ENCODE peak calls at places on chromosome 21, in four cellular contexts. G is stomach, X is IMR-90, E is uterus. O is an unnamed sample.

GRCh38 chr21:34812510-34813265 is 143.9 kb downstream of the CLIC6 start:
- DNase-seq in G (no peak), X (peak; percentile 99), E (no peak), O (no peak)

GRCh38 chr21:15063081-15063820 is 1.5 kb downstream of the NRIP1 start:
- DNase-seq in G (no peak), X (peak; percentile 18), E (no peak), O (no peak)

GRCh38 chr21:35652196-35652595 is 408.1 kb downstream of the SETD4 start:
- DNase-seq in G (no peak), X (no peak), E (no peak), O (no peak)

GRCh38 chr21:34668803-34669148 is at the start of gene CLIC6:
- DNase-seq in G (peak; percentile 86), X (no peak), E (no peak), O (no peak)

GRCh38 chr21:36015096-36015495 is 45.2 kb downstream of the SETD4 start:
- DNase-seq in G (no peak), X (no peak), E (no peak), O (no peak)

GRCh38 chr21:28675265-28676041 is 317.2 kb downstream of the LTN1 start:
- DNase-seq in G (no peak), X (no peak), E (no peak), O (no peak)

GRCh38 chr21:34889287-34889536 is 159.9 kb downstream of the RUNX1 start:
- DNase-seq in G (peak; percentile 57), X (peak; percentile 74), E (peak; percentile 36), O (peak; percentile 62)

GRCh38 chr21:33229776-33230517 is at the start of gene IFNAR2:
- DNase-seq in G (peak; percentile 80), X (peak; percentile 39), E (peak; percentile 81), O (peak; percentile 81)

GRCh38 chr21:34669149-34669879 is 520 bp downstream of the CLIC6 start:
- DNase-seq in G (peak; percentile 54), X (no peak), E (no peak), O (no peak)

GRCh38 chr21:43284238-43284637 is 115.4 kb downstream of the CRYAA start:
- DNase-seq in G (no peak), X (no peak), E (no peak), O (no peak)

GRCh38 chr21:35450830-35451229 is 401.7 kb upstream of the RUNX1 start:
- DNase-seq in G (no peak), X (no peak), E (no peak), O (no peak)

GRCh38 chr21:35829014-35829525 is 231.3 kb downstream of the SETD4 start:
- DNase-seq in G (no peak), X (no peak), E (no peak), O (no peak)

GRCh38 chr21:16085436-16085835 is 355.7 kb downstream of the USP25 start:
- DNase-seq in G (no peak), X (peak; percentile 39), E (no peak), O (no peak)

GRCh38 chr21:18986197-18986596 is 582.6 kb upstream of the TMPRSS15 start:
- DNase-seq in G (no peak), X (no peak), E (no peak), O (no peak)

GRCh38 chr21:20882462-20883415 is 115.5 kb upstream of the NCAM2 start:
- DNase-seq in G (peak; percentile 47), X (peak; percentile 0), E (no peak), O (no peak)

GRCh38 chr21:34022557-34023335 is 50.6 kb upstream of the MRPS6 start:
- DNase-seq in G (no peak), X (no peak), E (no peak), O (no peak)

GRCh38 chr21:37364722-37365121 is 1.9 kb upstream of the DYRK1A start:
- DNase-seq in G (no peak), X (no peak), E (no peak), O (no peak)

GRCh38 chr21:37072239-37072987 is 458 bp downstream of the PIGP start:
- DNase-seq in G (peak; percentile 58), X (peak; percentile 89), E (peak; percentile 84), O (peak; percentile 93)

GRCh38 chr21:15731243-15731613 is 1.4 kb downstream of the USP25 start:
- DNase-seq in G (no peak), X (no peak), E (no peak), O (no peak)

GRCh38 chr21:35753308-35753707 is 307.0 kb downstream of the SETD4 start:
- DNase-seq in G (no peak), X (no peak), E (no peak), O (no peak)

GRCh38 chr21:34704119-34704518 is 35.3 kb downstream of the CLIC6 start:
- DNase-seq in G (no peak), X (peak; percentile 40), E (no peak), O (no peak)

GRCh38 chr21:32917392-32918135 is 108.2 kb upstream of the OLIG2 start:
- DNase-seq in G (no peak), X (no peak), E (no peak), O (no peak)

GRCh38 chr21:30382201-30382600 is 10.1 kb upstream of the KRTAP13-2 start:
- DNase-seq in G (no peak), X (no peak), E (no peak), O (no peak)

GRCh38 chr21:29704719-29705118 is 235.1 kb downstream of the GRIK1 start:
- DNase-seq in G (no peak), X (peak; percentile 6), E (no peak), O (no peak)

GRCh38 chr21:35648512-35648911 is 411.8 kb downstream of the SETD4 start:
- DNase-seq in G (peak; percentile 74), X (no peak), E (no peak), O (no peak)

GRCh38 chr21:26892151-26892550 is 46.9 kb upstream of the ADAMTS1 start:
- DNase-seq in G (no peak), X (no peak), E (no peak), O (no peak)

GRCh38 chr21:43371786-43372185 is 55.1 kb downstream of the SIK1 start:
- DNase-seq in G (no peak), X (no peak), E (no peak), O (no peak)

GRCh38 chr21:37631319-37632117 is 264.9 kb downstream of the DYRK1A start:
- DNase-seq in G (peak; percentile 45), X (no peak), E (no peak), O (no peak)

GRCh38 chr21:16248705-16249104 is 518.9 kb downstream of the USP25 start:
- DNase-seq in G (no peak), X (no peak), E (no peak), O (no peak)

GRCh38 chr21:30164796-30165195 is 1.8 kb downstream of the CLDN17 start:
- DNase-seq in G (no peak), X (no peak), E (no peak), O (no peak)

GRCh38 chr21:33047231-33047630 is 21.5 kb downstream of the OLIG2 start:
- DNase-seq in G (no peak), X (peak; percentile 72), E (no peak), O (no peak)

GRCh38 chr21:20311388-20311787 is 686.8 kb upstream of the NCAM2 start:
- DNase-seq in G (no peak), X (no peak), E (no peak), O (no peak)

GRCh38 chr21:36203603-36203889 is 46.9 kb downstream of the DOP1B start:
- DNase-seq in G (peak; percentile 43), X (peak; percentile 92), E (no peak), O (no peak)

GRCh38 chr21:15943009-15943666 is 213.4 kb downstream of the USP25 start:
- DNase-seq in G (no peak), X (peak; percentile 4), E (no peak), O (no peak)

DNA sequence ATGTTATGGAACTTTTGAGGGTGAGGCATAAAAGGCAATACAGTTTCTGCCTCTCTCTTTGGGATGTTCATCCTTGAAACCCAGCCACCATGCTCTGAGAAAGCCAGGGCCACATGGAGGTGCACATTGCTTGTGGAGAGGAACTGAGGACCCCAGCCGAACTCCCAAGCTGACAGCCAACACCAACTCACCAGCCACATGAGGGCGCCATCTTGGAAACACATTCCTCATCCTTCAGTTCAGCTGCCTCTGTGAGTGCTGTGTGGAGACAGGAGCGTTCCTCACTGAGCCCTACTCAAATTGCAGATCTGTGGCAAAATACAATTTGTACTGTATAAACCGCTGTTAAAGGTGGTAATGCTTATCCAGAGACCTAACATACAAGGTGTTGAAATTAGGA is 137.5 kb downstream of the GABPA start:
- DNase-seq in G (no peak), X (no peak), E (no peak), O (no peak)
- TF ChIP-seq CTCF in G (no peak), X (no peak), E (no peak), O (no peak)

DNA sequence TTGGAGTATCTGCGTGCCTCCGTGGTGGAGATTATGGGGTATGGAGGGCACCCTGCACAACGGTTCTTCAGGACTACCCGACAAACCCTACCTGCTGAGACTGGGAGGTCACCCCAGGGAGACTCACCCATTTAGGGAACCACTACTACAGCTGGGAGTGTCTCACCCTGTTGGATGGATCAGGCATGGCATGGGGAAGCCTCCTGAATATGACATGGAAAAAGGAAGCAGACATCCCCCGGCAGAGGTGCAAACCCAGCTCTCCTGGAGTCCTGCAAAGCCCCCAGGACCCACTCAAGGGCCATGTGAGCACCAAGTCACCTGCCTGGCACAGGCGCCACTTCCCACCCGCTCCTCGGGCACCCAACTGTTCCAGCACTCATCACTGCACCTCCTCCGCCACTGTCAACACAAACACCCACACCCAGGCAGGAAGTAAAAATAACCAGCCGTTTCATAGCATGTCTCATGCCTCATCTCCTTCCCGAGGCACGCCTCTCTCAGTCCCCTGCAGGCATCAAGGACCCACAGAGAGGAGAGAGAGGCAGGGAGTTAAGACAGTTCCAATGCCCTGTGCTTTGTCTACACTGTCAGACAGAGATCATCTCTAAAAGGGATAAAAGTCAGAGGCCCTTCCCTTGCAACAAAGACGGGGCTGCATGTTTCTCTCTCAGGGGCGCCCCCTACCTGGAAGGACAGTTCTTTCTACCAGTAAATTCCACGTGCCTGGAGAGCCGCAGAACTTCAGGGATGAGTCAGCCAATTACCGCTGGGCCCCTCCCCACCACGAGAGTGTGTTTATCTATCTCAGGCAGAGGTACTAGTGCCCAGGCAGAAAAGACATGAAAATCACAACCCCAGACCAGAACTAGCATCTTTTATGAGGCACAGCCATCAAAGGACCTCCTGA is 150.1 kb upstream of the SOD1 start:
- DNase-seq in G (no peak), X (no peak), E (no peak), O (no peak)
- TF ChIP-seq CTCF in G (no peak), X (no peak), E (no peak), O (no peak)

DNA sequence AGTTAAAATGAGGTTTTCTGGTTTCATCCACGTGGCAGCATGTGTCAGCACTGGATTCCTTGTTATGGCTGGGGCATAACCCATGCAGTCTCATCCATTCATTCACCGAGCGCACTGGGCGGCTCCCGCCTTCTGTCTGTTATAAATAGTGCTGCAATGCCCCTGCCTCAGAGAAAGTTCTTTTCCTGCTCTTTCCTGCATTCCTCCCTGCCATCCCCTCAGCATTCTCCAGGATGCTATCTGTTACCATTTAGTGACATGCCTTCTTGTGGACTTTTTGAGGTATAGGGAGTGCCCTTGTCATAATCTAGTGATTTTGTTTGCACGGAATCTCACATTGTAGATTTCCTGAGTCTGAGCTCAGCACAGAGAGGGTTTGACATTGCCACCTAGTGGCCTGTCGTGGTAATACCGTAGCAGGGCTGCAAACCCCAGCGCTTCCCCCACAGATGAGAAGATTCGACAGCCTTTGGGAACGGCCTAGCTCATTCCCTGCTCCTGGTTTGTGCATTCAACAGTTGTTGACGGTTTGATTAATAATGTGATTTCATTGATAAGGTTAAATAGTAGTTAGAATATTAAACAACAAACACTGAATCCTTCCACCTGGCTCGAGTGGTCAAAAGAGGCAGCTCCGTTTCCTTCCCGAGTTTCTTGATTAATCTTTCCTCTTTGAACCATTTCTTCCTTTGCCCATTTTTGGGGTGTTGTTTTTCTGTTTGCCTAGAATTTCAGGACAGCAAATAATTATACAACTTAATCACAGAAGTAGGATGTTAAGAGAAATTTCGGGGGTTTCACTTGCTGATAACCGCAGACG is 46.3 kb downstream of the UMODL1 start:
- DNase-seq in G (peak; percentile 83), X (peak; percentile 81), E (peak; percentile 77), O (peak; percentile 75)
- TF ChIP-seq CTCF in G (peak; percentile 93), X (peak; percentile 93), E (peak; percentile 94), O (peak; percentile 95)

GRCh38 chr21:46110499-46111192 is 12.7 kb downstream of the COL6A2 start:
- DNase-seq in G (peak; percentile 21), X (no peak), E (peak; percentile 44), O (peak; percentile 62)
- TF ChIP-seq CTCF in G (no peak), X (no peak), E (no peak), O (no peak)

O was measured in heart left ventricle.